ENCODE peak calls at places on chromosome 18, in eight cellular contexts. M is pancreas; X is memory B cell; G is gastrocnemius medialis; Z is CD4-positive, CD25-positive, alpha-beta regulatory T cell; S is K562; E is right cardiac atrium; V is effector memory CD8-positive, alpha-beta T cell. F is an unnamed sample.

GRCh38 chr18:11095674-11096293 is 53.6 kb downstream of the PIEZO2 start:
- ATAC-seq in S (no peak), Z (no peak), V (no peak), M (no peak), E (peak), G (no peak), X (no peak), F (no peak)

GRCh38 chr18:59210311-59210710 is 9.6 kb upstream of the GRP start:
- ATAC-seq in V (no peak), X (no peak), S (no peak), G (no peak), E (no peak), Z (no peak), M (no peak), F (no peak)

GRCh38 chr18:3784949-3785348 is 335.0 kb downstream of the TGIF1 start:
- ATAC-seq in V (no peak), G (no peak), M (no peak), E (no peak), X (no peak), Z (no peak), S (no peak), F (no peak)

GRCh38 chr18:13455960-13456471 is 237.5 kb downstream of the LDLRAD4 start:
- ATAC-seq in V (peak), X (peak), S (no peak), M (peak), G (peak), E (no peak), Z (no peak), F (no peak)

GRCh38 chr18:58309610-58310239 is 265.7 kb downstream of the NEDD4L start:
- ATAC-seq in V (peak), G (peak), Z (no peak), E (no peak), X (no peak), S (no peak), M (no peak), F (no peak)

GRCh38 chr18:46061387-46061786 is 10.7 kb downstream of the PSTPIP2 start:
- ATAC-seq in S (peak), V (no peak), X (no peak), E (no peak), G (no peak), M (peak), Z (no peak), F (no peak)

GRCh38 chr18:45104071-45104440 is 423.4 kb downstream of the SETBP1 start:
- ATAC-seq in X (peak), G (no peak), M (no peak), E (no peak), Z (no peak), V (no peak), S (no peak), F (no peak)

GRCh38 chr18:64749884-64750283 is 601.0 kb upstream of the LINC00305 start:
- ATAC-seq in Z (no peak), X (no peak), S (no peak), G (no peak), M (no peak), E (no peak), V (no peak), F (no peak)

GRCh38 chr18:32346667-32347066 is 124.0 kb downstream of the GAREM1 start:
- ATAC-seq in X (no peak), Z (no peak), S (no peak), M (no peak), E (peak), V (no peak), G (no peak), F (no peak)

GRCh38 chr18:49613141-49613641 is 51.3 kb downstream of the LIPG start:
- ATAC-seq in M (peak), V (no peak), Z (no peak), G (no peak), E (no peak), X (no peak), S (no peak), F (no peak)

GRCh38 chr18:49625021-49625691 is 63.3 kb downstream of the LIPG start:
- ATAC-seq in X (no peak), G (no peak), S (no peak), E (no peak), M (no peak), Z (no peak), V (no peak), F (no peak)

GRCh38 chr18:31610841-31611240 is 19.2 kb downstream of the TTR start:
- ATAC-seq in Z (no peak), S (peak), M (peak), V (no peak), X (no peak), E (peak), G (no peak), F (peak)

GRCh38 chr18:1270081-1270480 is 365.4 kb downstream of the ADCYAP1 start:
- ATAC-seq in G (no peak), Z (no peak), S (no peak), M (peak), X (no peak), V (no peak), E (no peak), F (no peak)

GRCh38 chr18:50902797-50903196 is 23.9 kb downstream of the ME2 start:
- ATAC-seq in S (no peak), V (no peak), G (no peak), X (no peak), M (no peak), E (no peak), Z (no peak), F (no peak)

GRCh38 chr18:63908858-63909257 is 1.1 kb downstream of the SERPINB10 start:
- ATAC-seq in G (no peak), V (no peak), X (no peak), E (no peak), Z (no peak), M (no peak), S (no peak), F (no peak)

F was measured in esophagus mucosa.